ENCODE peak calls at places on chromosome 19, in seven cellular contexts. G is AG10803, V is left ventricle myocardium inferior, C is body of pancreas, K is A549, M is choroid plexus epithelial cell, L is AG04450. J is an unnamed sample.

GRCh38 chr19:21022996-21023395 is 2.5 kb downstream of the ZNF430 start:
- DNase-seq in G (peak), V (no peak), C (no peak), K (no peak), M (peak), L (no peak), J (peak)

GRCh38 chr19:48819366-48819816 is 8.6 kb upstream of the BCAT2 start:
- DNase-seq in G (peak), V (peak), C (peak), K (peak), M (peak), L (peak), J (peak)

GRCh38 chr19:28140201-28140600 is 1072.8 kb downstream of the UQCRFS1 start:
- DNase-seq in G (no peak), V (no peak), C (no peak), K (no peak), M (no peak), L (no peak), J (no peak)

GRCh38 chr19:548841-549830 is 5.3 kb downstream of the GZMM start:
- DNase-seq in G (no peak), V (no peak), C (no peak), K (no peak), M (no peak), L (no peak), J (no peak)

GRCh38 chr19:52963229-52963760 is 614 bp upstream of the ZNF816 start:
- DNase-seq in G (no peak), V (peak), C (peak), K (no peak), M (no peak), L (no peak), J (no peak)

GRCh38 chr19:56837004-56837403 is 3.5 kb downstream of the PEG3 start:
- DNase-seq in G (no peak), V (no peak), C (peak), K (no peak), M (no peak), L (no peak), J (no peak)

GRCh38 chr19:52269338-52270261 is at the start of gene ZNF766:
- DNase-seq in G (peak), V (peak), C (peak), K (peak), M (peak), L (peak), J (peak)

GRCh38 chr19:3058009-3058820 is 4.1 kb downstream of the TLE5 start:
- DNase-seq in G (no peak), V (no peak), C (no peak), K (no peak), M (no peak), L (no peak), J (no peak)

GRCh38 chr19:11088508-11089253 is 582 bp upstream of the LDLR start:
- DNase-seq in G (peak), V (no peak), C (peak), K (no peak), M (peak), L (no peak), J (peak)

GRCh38 chr19:23440791-23441190 is 45.5 kb upstream of the ZNF91 start:
- DNase-seq in G (no peak), V (no peak), C (no peak), K (peak), M (no peak), L (no peak), J (no peak)

GRCh38 chr19:9936151-9937000 is at the start of gene OLFM2:
- DNase-seq in G (no peak), V (peak), C (peak), K (no peak), M (no peak), L (no peak), J (no peak)

GRCh38 chr19:40424637-40425449 is 949 bp downstream of the SERTAD1 start:
- DNase-seq in G (peak), V (no peak), C (peak), K (no peak), M (peak), L (no peak), J (peak)

GRCh38 chr19:12314553-12314952 is 18.9 kb downstream of the ZNF563 start:
- DNase-seq in G (no peak), V (no peak), C (peak), K (no peak), M (no peak), L (no peak), J (no peak)

GRCh38 chr19:32647361-32647760 is 27.6 kb downstream of the ANKRD27 start:
- DNase-seq in G (no peak), V (no peak), C (no peak), K (no peak), M (peak), L (no peak), J (no peak)

GRCh38 chr19:1856345-1856697 is 7.1 kb downstream of the KLF16 start:
- DNase-seq in G (no peak), V (no peak), C (no peak), K (no peak), M (no peak), L (no peak), J (no peak)

GRCh38 chr19:10093295-10094186 is 7.4 kb downstream of the SHFL start:
- DNase-seq in G (no peak), V (no peak), C (no peak), K (no peak), M (peak), L (no peak), J (no peak)

GRCh38 chr19:37172368-37173366 is at the start of gene ZNF585A:
- DNase-seq in G (peak), V (peak), C (peak), K (peak), M (peak), L (peak), J (peak)
- TF ChIP-seq CTCF in G (peak), V (peak), C (no peak), K (no peak), M (peak), L (peak), J (peak)

GRCh38 chr19:14978377-14978776 is 1.3 kb downstream of the SLC1A6 start:
- DNase-seq in G (no peak), V (no peak), C (no peak), K (no peak), M (no peak), L (no peak), J (no peak)

GRCh38 chr19:14979498-14980255 is at the start of gene SLC1A6:
- DNase-seq in G (no peak), V (no peak), C (peak), K (no peak), M (no peak), L (no peak), J (no peak)

GRCh38 chr19:14977128-14977527 is 2.5 kb downstream of the SLC1A6 start:
- DNase-seq in G (no peak), V (no peak), C (no peak), K (no peak), M (no peak), L (no peak), J (no peak)

GRCh38 chr19:14974488-14974887 is 5.2 kb downstream of the SLC1A6 start:
- DNase-seq in G (no peak), V (no peak), C (no peak), K (no peak), M (no peak), L (no peak), J (no peak)

GRCh38 chr19:14979136-14979497 is 547 bp downstream of the SLC1A6 start:
- DNase-seq in G (no peak), V (no peak), C (no peak), K (no peak), M (no peak), L (no peak), J (no peak)
- H3K4me3 ChIP-seq in G (no peak), V (peak), C (no peak), K (no peak), M (no peak), L (no peak), J (no peak)

GRCh38 chr19:18278521-18279265 is 2.7 kb downstream of the JUND start:
- DNase-seq in G (no peak), V (no peak), C (peak), K (peak), M (peak), L (no peak), J (peak)
- TF ChIP-seq CTCF in G (peak), V (no peak), C (no peak), K (peak), M (peak), L (peak), J (peak)

DNA sequence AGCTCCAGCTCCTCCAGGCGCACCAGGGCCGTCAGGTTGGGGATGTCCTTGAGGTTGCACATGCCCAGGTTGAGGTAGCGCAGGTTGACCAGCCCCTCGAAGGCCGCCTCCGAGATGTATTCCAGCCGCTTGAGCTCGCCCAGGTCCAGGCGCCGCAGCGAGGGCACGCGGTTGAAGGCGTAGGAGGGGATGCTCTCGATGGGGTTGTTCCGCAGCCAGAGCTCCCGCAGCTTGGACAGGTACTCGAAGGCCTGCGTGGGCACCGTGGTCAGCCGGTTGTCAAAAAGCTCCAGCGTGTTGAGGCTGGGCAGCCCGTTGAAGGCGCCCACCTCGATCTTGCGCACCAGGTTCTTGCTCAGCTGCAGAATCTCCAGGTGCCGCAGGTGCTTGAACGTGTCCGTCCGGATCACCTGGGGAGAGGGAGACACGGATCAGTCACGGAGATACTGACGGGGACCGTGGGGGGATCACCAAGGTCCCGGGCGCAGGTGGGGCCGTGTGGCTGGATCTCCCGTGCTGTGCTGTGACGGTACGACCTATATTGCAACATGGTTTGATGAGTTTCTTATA is 5.4 kb upstream of the ASPDH start:
- DNase-seq in G (no peak), V (no peak), C (no peak), K (no peak), M (no peak), L (no peak), J (no peak)
- H3K4me3 ChIP-seq in G (no peak), V (no peak), C (no peak), K (no peak), M (no peak), L (no peak), J (no peak)

GRCh38 chr19:15595069-15595468 is 19.9 kb upstream of the CYP4F8 start:
- DNase-seq in G (no peak), V (no peak), C (no peak), K (no peak), M (no peak), L (no peak), J (no peak)
- TF ChIP-seq CTCF in G (no peak), V (no peak), C (no peak), K (no peak), M (no peak), L (no peak), J (no peak)